ENCODE peak calls at places on chromosomes 4 and X, in five cellular contexts. U, Q, X, V and G are unnamed samples.
A peak's percentile ranks its signal among the peaks of the same experiment; 100 is the strongest.

GRCh38 chrX:136608295-136608933 is 39.5 kb upstream of the CD40LG start:
- DNase-seq in U (no peak), Q (peak; percentile 22), X (peak; percentile 61), V (peak; percentile 48), G (no peak)

GRCh38 chr4:118918388-118918787 is 29.7 kb downstream of the SYNPO2 start:
- DNase-seq in U (no peak), Q (no peak), X (no peak), V (no peak), G (no peak)

GRCh38 chr4:79184461-79184860 is 141.4 kb downstream of the NAA11 start:
- DNase-seq in U (no peak), Q (peak; percentile 5), X (no peak), V (no peak), G (no peak)

GRCh38 chr4:1567808-1568581 is 116.1 kb downstream of the FAM53A start:
- DNase-seq in U (no peak), Q (peak; percentile 77), X (peak; percentile 65), V (no peak), G (no peak)

GRCh38 chr4:38180456-38180855 is 220.3 kb downstream of the PTTG2 start:
- DNase-seq in U (no peak), Q (no peak), X (no peak), V (no peak), G (peak; percentile 33)

GRCh38 chr4:336893-337142 is 796 bp upstream of the ZNF141 start:
- DNase-seq in U (no peak), Q (no peak), X (no peak), V (peak; percentile 54), G (no peak)

GRCh38 chr4:35247047-35247446 is 997.3 kb downstream of the ARAP2 start:
- DNase-seq in U (no peak), Q (no peak), X (no peak), V (no peak), G (no peak)

GRCh38 chr4:54744487-54744886 is 86.7 kb downstream of the KIT start:
- DNase-seq in U (no peak), Q (no peak), X (no peak), V (no peak), G (no peak)

GRCh38 chr4:95204267-95204835 is 344.4 kb downstream of the UNC5C start:
- DNase-seq in U (no peak), Q (no peak), X (no peak), V (no peak), G (no peak)